ENCODE peak calls at places on chromosomes 4 and X, in five cellular contexts. One of them, this sample, is unnamed.

GRCh38 chrX:17375631-17376380 is 806 bp downstream of the NHS start:
- DNase-seq in A549: peak; percentile 10
- DNase-seq in H1: peak; percentile 53
- DNase-seq in K562: no peak
- DNase-seq in HepG2: no peak
- DNase-seq in this sample: no peak

GRCh38 chrX:136866337-136867095 is 14.0 kb downstream of the RBMX start:
- DNase-seq in A549: no peak
- DNase-seq in H1: no peak
- DNase-seq in K562: no peak
- DNase-seq in HepG2: peak; percentile 14
- DNase-seq in this sample: no peak

GRCh38 chr4:153974452-153974851 is 185.6 kb upstream of the SFRP2 start:
- DNase-seq in A549: no peak
- DNase-seq in H1: no peak
- DNase-seq in K562: no peak
- DNase-seq in HepG2: no peak
- DNase-seq in this sample: no peak

GRCh38 chr4:174464949-174465348 is 57.3 kb downstream of the HPGD start:
- DNase-seq in A549: no peak
- DNase-seq in H1: no peak
- DNase-seq in K562: no peak
- DNase-seq in HepG2: no peak
- DNase-seq in this sample: no peak

GRCh38 chr4:151770154-151770553 is 9.3 kb upstream of the GATB start:
- DNase-seq in A549: no peak
- DNase-seq in H1: no peak
- DNase-seq in K562: no peak
- DNase-seq in HepG2: no peak
- DNase-seq in this sample: no peak

GRCh38 chr4:175739612-175740011 is 72.5 kb downstream of the GPM6A start:
- DNase-seq in A549: no peak
- DNase-seq in H1: no peak
- DNase-seq in K562: no peak
- DNase-seq in HepG2: no peak
- DNase-seq in this sample: no peak

GRCh38 chrX:152905081-152905420 is 7.2 kb downstream of the ZNF185 start:
- DNase-seq in A549: no peak
- DNase-seq in H1: no peak
- DNase-seq in K562: no peak
- DNase-seq in HepG2: no peak
- DNase-seq in this sample: no peak

GRCh38 chr4:74764119-74764518 is 30.2 kb downstream of the BTC start:
- DNase-seq in A549: no peak
- DNase-seq in H1: no peak
- DNase-seq in K562: no peak
- DNase-seq in HepG2: no peak
- DNase-seq in this sample: no peak

GRCh38 chr4:77074961-77075855 is 581 bp downstream of the CCNI start:
- DNase-seq in A549: no peak
- DNase-seq in H1: peak; percentile 73
- DNase-seq in K562: peak; percentile 79
- DNase-seq in HepG2: peak; percentile 70
- DNase-seq in this sample: no peak

GRCh38 chr4:181017038-181017437 is 1226.2 kb upstream of the TENM3 start:
- DNase-seq in A549: no peak
- DNase-seq in H1: no peak
- DNase-seq in K562: no peak
- DNase-seq in HepG2: no peak
- DNase-seq in this sample: no peak

GRCh38 chr4:32962100-32962499 is 2241.9 kb downstream of the PCDH7 start:
- DNase-seq in A549: no peak
- DNase-seq in H1: no peak
- DNase-seq in K562: no peak
- DNase-seq in HepG2: no peak
- DNase-seq in this sample: no peak

GRCh38 chr4:164536829-164537228 is 217.1 kb upstream of the SMIM31 start:
- DNase-seq in A549: no peak
- DNase-seq in H1: no peak
- DNase-seq in K562: no peak
- DNase-seq in HepG2: peak; percentile 2
- DNase-seq in this sample: no peak

GRCh38 chr4:48831532-48832015 is 686 bp downstream of the OCIAD1 start:
- DNase-seq in A549: no peak
- DNase-seq in H1: no peak
- DNase-seq in K562: no peak
- DNase-seq in HepG2: no peak
- DNase-seq in this sample: peak; percentile 15

GRCh38 chr4:175419120-175419774 is 392.8 kb downstream of the GPM6A start:
- DNase-seq in A549: peak; percentile 31
- DNase-seq in H1: no peak
- DNase-seq in K562: no peak
- DNase-seq in HepG2: peak; percentile 13
- DNase-seq in this sample: no peak

GRCh38 chr4:37815591-37815990 is 10.9 kb upstream of the PGM2 start:
- DNase-seq in A549: no peak
- DNase-seq in H1: no peak
- DNase-seq in K562: no peak
- DNase-seq in HepG2: no peak
- DNase-seq in this sample: no peak

GRCh38 chr4:125316781-125317525 is 2.2 kb downstream of the FAT4 start:
- DNase-seq in A549: peak; percentile 21
- DNase-seq in H1: peak; percentile 76
- DNase-seq in K562: no peak
- DNase-seq in HepG2: no peak
- DNase-seq in this sample: no peak

GRCh38 chr4:117479673-117480072 is 394.3 kb upstream of the TRAM1L1 start:
- DNase-seq in A549: no peak
- DNase-seq in H1: no peak
- DNase-seq in K562: no peak
- DNase-seq in HepG2: no peak
- DNase-seq in this sample: no peak

GRCh38 chr4:24763631-24764302 is 31.6 kb upstream of the SOD3 start:
- DNase-seq in A549: no peak
- DNase-seq in H1: no peak
- DNase-seq in K562: no peak
- DNase-seq in HepG2: no peak
- DNase-seq in this sample: no peak

GRCh38 chr4:7366180-7366957 is 68.4 kb downstream of the PSAPL1 start:
- DNase-seq in A549: no peak
- DNase-seq in H1: no peak
- DNase-seq in K562: no peak
- DNase-seq in HepG2: no peak
- DNase-seq in this sample: no peak

GRCh38 chr4:183264614-183265013 is 55.5 kb downstream of the CLDN22 start:
- DNase-seq in A549: no peak
- DNase-seq in H1: no peak
- DNase-seq in K562: no peak
- DNase-seq in HepG2: no peak
- DNase-seq in this sample: no peak

GRCh38 chrX:131729295-131729694 is 185.4 kb downstream of the OR13H1 start:
- DNase-seq in A549: no peak
- DNase-seq in H1: no peak
- DNase-seq in K562: no peak
- DNase-seq in HepG2: no peak
- DNase-seq in this sample: peak; percentile 88

GRCh38 chr4:184731056-184731455 is 2.8 kb downstream of the CENPU start:
- DNase-seq in A549: no peak
- DNase-seq in H1: no peak
- DNase-seq in K562: no peak
- DNase-seq in HepG2: no peak
- DNase-seq in this sample: no peak

GRCh38 chr4:102263024-102263787 is 82.1 kb downstream of the SLC39A8 start:
- DNase-seq in A549: peak; percentile 31
- DNase-seq in H1: no peak
- DNase-seq in K562: peak; percentile 15
- DNase-seq in HepG2: peak; percentile 41
- DNase-seq in this sample: no peak

GRCh38 chr4:165326831-165327210 is 648 bp upstream of the MSMO1 start:
- DNase-seq in A549: peak; percentile 14
- DNase-seq in H1: no peak
- DNase-seq in K562: peak; percentile 54
- DNase-seq in HepG2: peak; percentile 57
- DNase-seq in this sample: no peak

GRCh38 chr4:125838924-125839323 is 524.2 kb downstream of the FAT4 start:
- DNase-seq in A549: no peak
- DNase-seq in H1: no peak
- DNase-seq in K562: no peak
- DNase-seq in HepG2: no peak
- DNase-seq in this sample: no peak

GRCh38 chrX:80550722-80551121 is 130.5 kb downstream of the TENT5D start:
- DNase-seq in A549: no peak
- DNase-seq in H1: peak; percentile 43
- DNase-seq in K562: peak; percentile 11
- DNase-seq in HepG2: peak; percentile 12
- DNase-seq in this sample: no peak

GRCh38 chr4:151948351-151949016 is 187.7 kb upstream of the GATB start:
- DNase-seq in A549: no peak
- DNase-seq in H1: no peak
- DNase-seq in K562: no peak
- DNase-seq in HepG2: no peak
- DNase-seq in this sample: no peak

GRCh38 chrX:129091097-129091496 is 432.2 kb downstream of the SMARCA1 start:
- DNase-seq in A549: no peak
- DNase-seq in H1: no peak
- DNase-seq in K562: no peak
- DNase-seq in HepG2: no peak
- DNase-seq in this sample: no peak

GRCh38 chr4:112514079-112514448 is 1.9 kb downstream of the NEUROG2 start:
- DNase-seq in A549: no peak
- DNase-seq in H1: peak; percentile 48
- DNase-seq in K562: no peak
- DNase-seq in HepG2: no peak
- DNase-seq in this sample: no peak
- TF ChIP-seq KDM1A in A549: no peak
- TF ChIP-seq KDM1A in H1: no peak
- TF ChIP-seq KDM1A in K562: no peak
- TF ChIP-seq KDM1A in HepG2: no peak
- TF ChIP-seq KDM1A in this sample: no peak

GRCh38 chrX:141838016-141838415 is at the start of gene MAGEC3:
- DNase-seq in A549: no peak
- DNase-seq in H1: no peak
- DNase-seq in K562: no peak
- DNase-seq in HepG2: no peak
- DNase-seq in this sample: no peak

DNA sequence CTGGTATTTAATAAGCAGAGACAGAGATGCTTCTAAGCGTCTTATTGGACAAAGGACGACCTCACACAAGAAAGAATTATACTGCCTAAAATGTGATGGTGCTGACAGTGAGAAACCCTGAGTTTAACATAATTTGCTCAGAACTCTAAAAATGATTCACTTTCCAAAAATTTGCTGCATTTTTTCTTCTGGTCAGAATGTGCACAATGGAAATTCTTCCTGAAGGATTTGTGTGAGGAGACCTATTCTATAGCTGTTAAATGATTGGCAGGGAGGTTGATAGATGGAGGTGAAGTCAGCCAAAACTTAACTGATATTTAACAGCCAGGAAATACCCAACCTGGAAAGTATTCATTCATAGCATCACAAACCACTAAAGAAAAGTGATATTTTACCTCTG is 1.7 kb downstream of the MAGEC3 start:
- DNase-seq in A549: no peak
- DNase-seq in H1: no peak
- DNase-seq in K562: no peak
- DNase-seq in HepG2: no peak
- DNase-seq in this sample: no peak
- TF ChIP-seq KDM1A in A549: no peak
- TF ChIP-seq KDM1A in H1: no peak
- TF ChIP-seq KDM1A in K562: no peak
- TF ChIP-seq KDM1A in HepG2: no peak
- TF ChIP-seq KDM1A in this sample: no peak

DNA sequence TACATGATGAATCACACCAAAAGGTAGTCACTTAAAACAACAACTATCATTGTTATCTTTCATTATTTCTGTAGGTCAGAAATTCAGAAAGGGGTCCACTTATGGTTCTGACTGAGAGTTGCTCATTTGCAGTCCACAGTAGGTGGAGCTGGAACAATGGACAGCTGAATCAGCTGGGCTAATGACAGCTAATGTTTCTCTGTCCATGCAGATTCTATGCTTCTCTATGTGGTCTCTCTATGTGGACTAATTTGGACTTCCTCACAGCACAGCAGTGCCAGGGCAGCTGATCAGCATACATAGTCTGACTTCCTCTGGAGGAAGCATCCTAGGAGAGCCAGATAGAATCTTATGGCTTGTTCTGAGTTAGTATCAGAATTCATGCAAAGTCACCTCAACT is 131.7 kb upstream of the INTU start:
- DNase-seq in A549: no peak
- DNase-seq in H1: no peak
- DNase-seq in K562: no peak
- DNase-seq in HepG2: no peak
- DNase-seq in this sample: no peak
- TF ChIP-seq KDM1A in A549: no peak
- TF ChIP-seq KDM1A in H1: no peak
- TF ChIP-seq KDM1A in K562: no peak
- TF ChIP-seq KDM1A in HepG2: no peak
- TF ChIP-seq KDM1A in this sample: no peak

GRCh38 chr4:13906727-13907126 is 279.2 kb upstream of the BOD1L1 start:
- DNase-seq in A549: no peak
- DNase-seq in H1: no peak
- DNase-seq in K562: no peak
- DNase-seq in HepG2: no peak
- DNase-seq in this sample: no peak

GRCh38 chr4:13903061-13903460 is 275.5 kb upstream of the BOD1L1 start:
- DNase-seq in A549: no peak
- DNase-seq in H1: no peak
- DNase-seq in K562: no peak
- DNase-seq in HepG2: no peak
- DNase-seq in this sample: no peak

GRCh38 chr4:13905543-13905942 is 278.0 kb upstream of the BOD1L1 start:
- DNase-seq in A549: no peak
- DNase-seq in H1: no peak
- DNase-seq in K562: no peak
- DNase-seq in HepG2: no peak
- DNase-seq in this sample: no peak

GRCh38 chr4:13902141-13902540 is 274.6 kb upstream of the BOD1L1 start:
- DNase-seq in A549: no peak
- DNase-seq in H1: no peak
- DNase-seq in K562: no peak
- DNase-seq in HepG2: no peak
- DNase-seq in this sample: no peak

DNA sequence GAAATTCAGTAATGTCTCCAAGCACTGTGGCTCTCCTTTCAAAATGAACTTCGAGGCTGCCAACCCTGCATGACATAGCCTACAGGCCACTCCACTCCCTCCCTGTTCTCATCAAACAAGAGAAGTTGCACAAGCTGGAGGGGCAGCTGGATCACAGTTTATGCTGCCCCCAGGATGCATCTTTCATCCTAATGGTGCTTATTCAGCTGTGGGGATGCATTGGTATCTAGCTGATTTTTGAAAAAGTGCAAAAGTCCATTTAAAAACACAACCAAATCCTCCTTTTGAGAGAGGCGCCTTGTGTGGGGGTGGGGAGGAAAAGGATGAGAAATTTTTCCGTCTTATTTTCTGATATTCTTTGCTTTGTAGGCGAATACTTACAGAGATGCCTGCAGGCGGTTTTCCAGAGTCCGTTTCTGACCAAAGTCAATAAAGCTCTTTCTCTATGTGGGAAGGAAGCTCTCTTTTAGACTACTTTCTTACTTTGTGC is 276.4 kb upstream of the BOD1L1 start:
- DNase-seq in A549: no peak
- DNase-seq in H1: no peak
- DNase-seq in K562: no peak
- DNase-seq in HepG2: no peak
- DNase-seq in this sample: no peak
- TF ChIP-seq KDM1A in A549: no peak
- TF ChIP-seq KDM1A in H1: no peak
- TF ChIP-seq KDM1A in K562: no peak
- TF ChIP-seq KDM1A in HepG2: no peak
- TF ChIP-seq KDM1A in this sample: no peak